ENCODE peak calls at places on chromosomes 16 and 17, in seven cellular contexts. One of them, this sample, is unnamed.

GRCh38 chr16:23504076-23504452 is 6.2 kb downstream of the GGA2 start:
- DNase-seq in K562: no peak
- DNase-seq in HCT116: no peak
- DNase-seq in GM12878: no peak
- DNase-seq in HepG2: no peak
- DNase-seq in H1: no peak
- DNase-seq in SK-N-SH: no peak
- DNase-seq in this sample: no peak

GRCh38 chr17:29570521-29570920 is 2.0 kb downstream of the TP53I13 start:
- DNase-seq in GM12878: no peak
- DNase-seq in HepG2: no peak
- DNase-seq in SK-N-SH: no peak
- DNase-seq in HCT116: no peak
- DNase-seq in K562: no peak
- DNase-seq in H1: peak
- DNase-seq in this sample: no peak

GRCh38 chr16:53084736-53085538 is 30.1 kb downstream of the CHD9 start:
- DNase-seq in K562: no peak
- DNase-seq in SK-N-SH: no peak
- DNase-seq in HCT116: no peak
- DNase-seq in H1: no peak
- DNase-seq in HepG2: no peak
- DNase-seq in GM12878: no peak
- DNase-seq in this sample: no peak

GRCh38 chr17:51455211-51455610 is 194.9 kb downstream of the UTP18 start:
- DNase-seq in SK-N-SH: no peak
- DNase-seq in HepG2: no peak
- DNase-seq in GM12878: no peak
- DNase-seq in HCT116: no peak
- DNase-seq in K562: no peak
- DNase-seq in H1: no peak
- DNase-seq in this sample: no peak

GRCh38 chr17:31869031-31869430 is 10.0 kb upstream of the COPRS start:
- DNase-seq in HCT116: no peak
- DNase-seq in SK-N-SH: no peak
- DNase-seq in K562: no peak
- DNase-seq in H1: no peak
- DNase-seq in HepG2: no peak
- DNase-seq in GM12878: no peak
- DNase-seq in this sample: no peak

GRCh38 chr16:30166202-30166902 is 17.1 kb upstream of the CORO1A start:
- DNase-seq in HCT116: no peak
- DNase-seq in K562: no peak
- DNase-seq in SK-N-SH: no peak
- DNase-seq in H1: no peak
- DNase-seq in HepG2: no peak
- DNase-seq in GM12878: peak
- DNase-seq in this sample: no peak

GRCh38 chr17:71503710-71504471 is 616.9 kb upstream of the SOX9 start:
- DNase-seq in HepG2: no peak
- DNase-seq in K562: no peak
- DNase-seq in SK-N-SH: no peak
- DNase-seq in GM12878: no peak
- DNase-seq in HCT116: no peak
- DNase-seq in H1: no peak
- DNase-seq in this sample: no peak

GRCh38 chr16:22424161-22424937 is 49.9 kb upstream of the CDR2 start:
- DNase-seq in HCT116: no peak
- DNase-seq in HepG2: no peak
- DNase-seq in H1: peak
- DNase-seq in GM12878: no peak
- DNase-seq in SK-N-SH: no peak
- DNase-seq in K562: no peak
- DNase-seq in this sample: no peak

GRCh38 chr16:82730901-82731300 is 104.1 kb downstream of the CDH13 start:
- DNase-seq in GM12878: no peak
- DNase-seq in K562: no peak
- DNase-seq in HCT116: no peak
- DNase-seq in SK-N-SH: no peak
- DNase-seq in HepG2: no peak
- DNase-seq in H1: no peak
- DNase-seq in this sample: no peak

GRCh38 chr16:79267781-79268180 is 332.8 kb downstream of the MAF start:
- DNase-seq in SK-N-SH: no peak
- DNase-seq in GM12878: no peak
- DNase-seq in H1: no peak
- DNase-seq in HepG2: no peak
- DNase-seq in HCT116: no peak
- DNase-seq in K562: no peak
- DNase-seq in this sample: no peak

GRCh38 chr16:66927012-66927436 is 1.7 kb upstream of the RRAD start:
- DNase-seq in K562: no peak
- DNase-seq in HCT116: no peak
- DNase-seq in H1: no peak
- DNase-seq in SK-N-SH: no peak
- DNase-seq in HepG2: peak
- DNase-seq in GM12878: no peak
- DNase-seq in this sample: no peak

GRCh38 chr17:44829558-44830358 is at the start of gene GJC1:
- DNase-seq in SK-N-SH: peak
- DNase-seq in HCT116: no peak
- DNase-seq in H1: peak
- DNase-seq in HepG2: no peak
- DNase-seq in K562: peak
- DNase-seq in GM12878: no peak
- DNase-seq in this sample: peak

GRCh38 chr17:79388556-79389295 is 222.1 kb downstream of the RBFOX3 start:
- DNase-seq in SK-N-SH: peak
- DNase-seq in GM12878: no peak
- DNase-seq in H1: peak
- DNase-seq in HCT116: peak
- DNase-seq in K562: peak
- DNase-seq in HepG2: peak
- DNase-seq in this sample: peak

GRCh38 chr17:75288784-75289121 is 480 bp downstream of the SLC25A19 start:
- DNase-seq in H1: peak
- DNase-seq in SK-N-SH: no peak
- DNase-seq in HCT116: no peak
- DNase-seq in GM12878: no peak
- DNase-seq in K562: peak
- DNase-seq in HepG2: peak
- DNase-seq in this sample: peak

GRCh38 chr17:37762669-37763068 is 17.8 kb upstream of the HNF1B start:
- DNase-seq in SK-N-SH: no peak
- DNase-seq in K562: no peak
- DNase-seq in GM12878: no peak
- DNase-seq in HepG2: no peak
- DNase-seq in HCT116: no peak
- DNase-seq in H1: no peak
- DNase-seq in this sample: no peak

GRCh38 chr16:53768167-53768566 is 64.2 kb downstream of the FTO start:
- DNase-seq in HCT116: no peak
- DNase-seq in GM12878: no peak
- DNase-seq in SK-N-SH: no peak
- DNase-seq in K562: no peak
- DNase-seq in H1: no peak
- DNase-seq in HepG2: no peak
- DNase-seq in this sample: peak

GRCh38 chr17:73156166-73156840 is 8.5 kb upstream of the SSTR2 start:
- DNase-seq in K562: peak
- DNase-seq in GM12878: no peak
- DNase-seq in HepG2: peak
- DNase-seq in HCT116: peak
- DNase-seq in H1: peak
- DNase-seq in SK-N-SH: peak
- DNase-seq in this sample: peak

GRCh38 chr16:57999366-57999970 is 1.0 kb downstream of the ZNF319 start:
- DNase-seq in SK-N-SH: peak
- DNase-seq in K562: no peak
- DNase-seq in HepG2: peak
- DNase-seq in HCT116: no peak
- DNase-seq in GM12878: no peak
- DNase-seq in H1: no peak
- DNase-seq in this sample: no peak

GRCh38 chr16:64996641-64997040 is 125.2 kb downstream of the CDH11 start:
- DNase-seq in HCT116: no peak
- DNase-seq in H1: no peak
- DNase-seq in HepG2: no peak
- DNase-seq in GM12878: no peak
- DNase-seq in SK-N-SH: no peak
- DNase-seq in K562: no peak
- DNase-seq in this sample: peak

GRCh38 chr16:22053921-22054341 is 38.4 kb upstream of the VWA3A start:
- DNase-seq in HCT116: no peak
- DNase-seq in GM12878: peak
- DNase-seq in H1: no peak
- DNase-seq in HepG2: no peak
- DNase-seq in K562: no peak
- DNase-seq in SK-N-SH: no peak
- DNase-seq in this sample: no peak

GRCh38 chr16:75266738-75267630 is 15.6 kb upstream of the BCAR1 start:
- DNase-seq in GM12878: no peak
- DNase-seq in SK-N-SH: peak
- DNase-seq in HCT116: no peak
- DNase-seq in HepG2: no peak
- DNase-seq in H1: no peak
- DNase-seq in K562: no peak
- DNase-seq in this sample: no peak

GRCh38 chr16:67883872-67884261 is 818 bp upstream of the NRN1L start:
- DNase-seq in HepG2: peak
- DNase-seq in H1: peak
- DNase-seq in GM12878: no peak
- DNase-seq in SK-N-SH: peak
- DNase-seq in HCT116: peak
- DNase-seq in K562: peak
- DNase-seq in this sample: peak

GRCh38 chr17:33500141-33500540 is 207.0 kb upstream of the ASIC2 start:
- DNase-seq in SK-N-SH: no peak
- DNase-seq in HepG2: no peak
- DNase-seq in H1: no peak
- DNase-seq in K562: peak
- DNase-seq in HCT116: no peak
- DNase-seq in GM12878: peak
- DNase-seq in this sample: no peak

GRCh38 chr16:4389051-4389955 is 17.7 kb downstream of the VASN start:
- DNase-seq in SK-N-SH: no peak
- DNase-seq in H1: peak
- DNase-seq in GM12878: no peak
- DNase-seq in K562: no peak
- DNase-seq in HCT116: no peak
- DNase-seq in HepG2: no peak
- DNase-seq in this sample: no peak

GRCh38 chr16:12262454-12263180 is 286.1 kb downstream of the SNX29 start:
- DNase-seq in H1: no peak
- DNase-seq in GM12878: no peak
- DNase-seq in HepG2: peak
- DNase-seq in K562: no peak
- DNase-seq in SK-N-SH: no peak
- DNase-seq in HCT116: no peak
- DNase-seq in this sample: no peak

GRCh38 chr16:67645397-67646121 is 615 bp downstream of the CARMIL2 start:
- DNase-seq in HCT116: no peak
- DNase-seq in GM12878: no peak
- DNase-seq in HepG2: no peak
- DNase-seq in H1: no peak
- DNase-seq in K562: no peak
- DNase-seq in SK-N-SH: no peak
- DNase-seq in this sample: no peak

GRCh38 chr16:65414284-65414984 is 292.6 kb upstream of the CDH11 start:
- DNase-seq in GM12878: no peak
- DNase-seq in SK-N-SH: peak
- DNase-seq in HCT116: no peak
- DNase-seq in H1: no peak
- DNase-seq in HepG2: no peak
- DNase-seq in K562: no peak
- DNase-seq in this sample: no peak

GRCh38 chr16:87757841-87758426 is 7.9 kb downstream of the KLHDC4 start:
- DNase-seq in SK-N-SH: no peak
- DNase-seq in GM12878: no peak
- DNase-seq in HepG2: no peak
- DNase-seq in HCT116: no peak
- DNase-seq in H1: no peak
- DNase-seq in K562: no peak
- DNase-seq in this sample: no peak
- TF ChIP-seq JUND in SK-N-SH: no peak
- TF ChIP-seq JUND in GM12878: no peak
- TF ChIP-seq JUND in HepG2: no peak
- TF ChIP-seq JUND in HCT116: no peak
- TF ChIP-seq JUND in H1: no peak
- TF ChIP-seq JUND in K562: no peak
- TF ChIP-seq JUND in this sample: no peak

GRCh38 chr17:82835766-82836512 is 3.9 kb downstream of the ZNF750 start:
- DNase-seq in HepG2: no peak
- DNase-seq in GM12878: no peak
- DNase-seq in H1: no peak
- DNase-seq in SK-N-SH: no peak
- DNase-seq in K562: no peak
- DNase-seq in HCT116: no peak
- DNase-seq in this sample: no peak
- TF ChIP-seq JUND in HepG2: no peak
- TF ChIP-seq JUND in GM12878: no peak
- TF ChIP-seq JUND in H1: no peak
- TF ChIP-seq JUND in SK-N-SH: no peak
- TF ChIP-seq JUND in K562: no peak
- TF ChIP-seq JUND in HCT116: no peak
- TF ChIP-seq JUND in this sample: no peak

GRCh38 chr16:85125570-85126382 is 13.5 kb upstream of the CIBAR2 start:
- DNase-seq in H1: no peak
- DNase-seq in HCT116: no peak
- DNase-seq in GM12878: no peak
- DNase-seq in HepG2: no peak
- DNase-seq in K562: no peak
- DNase-seq in SK-N-SH: no peak
- DNase-seq in this sample: no peak
- TF ChIP-seq JUND in H1: no peak
- TF ChIP-seq JUND in HCT116: no peak
- TF ChIP-seq JUND in GM12878: no peak
- TF ChIP-seq JUND in HepG2: no peak
- TF ChIP-seq JUND in K562: no peak
- TF ChIP-seq JUND in SK-N-SH: no peak
- TF ChIP-seq JUND in this sample: no peak

DNA sequence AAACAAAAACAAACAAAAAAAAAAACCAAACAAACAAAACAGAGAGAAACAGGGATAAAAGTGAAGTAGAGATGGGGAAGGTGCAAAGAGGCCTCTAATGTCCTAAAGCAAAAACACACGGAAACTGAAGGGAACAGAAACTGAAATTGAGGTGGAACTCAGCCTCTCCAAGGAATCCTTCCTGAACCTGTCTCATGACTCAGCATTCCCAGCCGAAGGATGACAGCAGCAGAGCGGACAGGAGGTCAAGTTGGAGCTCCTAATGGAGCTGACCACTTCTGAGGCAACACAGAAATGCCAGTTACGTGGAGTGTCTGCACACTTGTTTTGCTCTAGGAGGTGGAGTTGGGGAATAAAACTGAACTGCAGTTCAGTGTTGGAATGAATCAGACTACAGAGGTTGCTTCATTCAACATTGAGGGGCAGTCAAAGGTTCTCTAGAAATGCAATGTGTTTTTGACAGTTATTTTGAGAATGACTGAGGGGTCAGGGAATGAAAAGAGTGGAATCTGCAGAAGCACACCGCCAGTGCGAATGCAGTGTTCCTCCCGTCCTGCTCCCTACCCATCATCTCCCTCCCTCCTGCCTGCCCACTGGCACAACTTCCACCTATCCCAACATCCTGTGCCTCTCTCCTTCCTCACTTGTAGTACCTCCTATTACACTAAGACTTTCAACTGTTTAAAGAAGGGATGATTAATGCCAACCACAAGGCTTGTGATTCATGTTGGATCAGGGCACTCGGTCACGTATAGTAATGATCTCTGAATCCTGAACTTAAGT is 6.3 kb downstream of the UBE2O start:
- DNase-seq in HepG2: peak
- DNase-seq in GM12878: no peak
- DNase-seq in H1: no peak
- DNase-seq in K562: peak
- DNase-seq in HCT116: peak
- DNase-seq in SK-N-SH: no peak
- DNase-seq in this sample: peak
- TF ChIP-seq JUND in HepG2: no peak
- TF ChIP-seq JUND in GM12878: no peak
- TF ChIP-seq JUND in H1: no peak
- TF ChIP-seq JUND in K562: peak
- TF ChIP-seq JUND in HCT116: peak
- TF ChIP-seq JUND in SK-N-SH: peak
- TF ChIP-seq JUND in this sample: no peak